ENCODE peak calls at places on chromosomes 11 and 22, in nine cellular contexts. One of them, this sample, is unnamed.

GRCh38 chr11:48078661-48079060 is 98.3 kb downstream of the PTPRJ start:
- DNase-seq in mammary epithelial cell: no peak
- DNase-seq in K562: no peak
- DNase-seq in neuronal stem cell: no peak
- DNase-seq in psoas muscle: no peak
- DNase-seq in mesendoderm: no peak
- DNase-seq in HCT116: no peak
- DNase-seq in right lobe of liver: no peak
- DNase-seq in kidney: no peak
- DNase-seq in this sample: no peak

GRCh38 chr11:3189886-3190583 is 24.9 kb upstream of the OSBPL5 start:
- DNase-seq in mammary epithelial cell: no peak
- DNase-seq in K562: no peak
- DNase-seq in neuronal stem cell: no peak
- DNase-seq in psoas muscle: no peak
- DNase-seq in mesendoderm: no peak
- DNase-seq in HCT116: no peak
- DNase-seq in right lobe of liver: no peak
- DNase-seq in kidney: no peak
- DNase-seq in this sample: no peak

GRCh38 chr11:28529540-28530410 is 421.6 kb downstream of the METTL15 start:
- DNase-seq in mammary epithelial cell: peak
- DNase-seq in K562: peak
- DNase-seq in neuronal stem cell: peak
- DNase-seq in psoas muscle: no peak
- DNase-seq in mesendoderm: peak
- DNase-seq in HCT116: peak
- DNase-seq in right lobe of liver: no peak
- DNase-seq in kidney: no peak
- DNase-seq in this sample: no peak

GRCh38 chr11:99893803-99894202 is 793.3 kb upstream of the ARHGAP42 start:
- DNase-seq in mammary epithelial cell: no peak
- DNase-seq in K562: no peak
- DNase-seq in neuronal stem cell: no peak
- DNase-seq in psoas muscle: no peak
- DNase-seq in mesendoderm: no peak
- DNase-seq in HCT116: no peak
- DNase-seq in right lobe of liver: no peak
- DNase-seq in kidney: no peak
- DNase-seq in this sample: no peak

GRCh38 chr22:46085831-46086576 is 64.3 kb upstream of the PPARA start:
- DNase-seq in mammary epithelial cell: peak
- DNase-seq in K562: peak
- DNase-seq in neuronal stem cell: no peak
- DNase-seq in psoas muscle: peak
- DNase-seq in mesendoderm: no peak
- DNase-seq in HCT116: peak
- DNase-seq in right lobe of liver: peak
- DNase-seq in kidney: peak
- DNase-seq in this sample: peak

GRCh38 chr11:61418136-61418535 is 11.6 kb downstream of the CPSF7 start:
- DNase-seq in mammary epithelial cell: peak
- DNase-seq in K562: no peak
- DNase-seq in neuronal stem cell: no peak
- DNase-seq in psoas muscle: no peak
- DNase-seq in mesendoderm: no peak
- DNase-seq in HCT116: no peak
- DNase-seq in right lobe of liver: no peak
- DNase-seq in kidney: no peak
- DNase-seq in this sample: no peak

GRCh38 chr22:29744902-29745301 is 21.9 kb downstream of the ZMAT5 start:
- DNase-seq in mammary epithelial cell: peak
- DNase-seq in K562: no peak
- DNase-seq in neuronal stem cell: no peak
- DNase-seq in psoas muscle: peak
- DNase-seq in mesendoderm: no peak
- DNase-seq in HCT116: no peak
- DNase-seq in right lobe of liver: no peak
- DNase-seq in kidney: no peak
- DNase-seq in this sample: no peak

GRCh38 chr22:33476716-33477115 is 418.5 kb upstream of the SYN3 start:
- DNase-seq in mammary epithelial cell: peak
- DNase-seq in K562: no peak
- DNase-seq in neuronal stem cell: no peak
- DNase-seq in psoas muscle: peak
- DNase-seq in mesendoderm: peak
- DNase-seq in HCT116: no peak
- DNase-seq in right lobe of liver: no peak
- DNase-seq in kidney: no peak
- DNase-seq in this sample: no peak

GRCh38 chr22:42294034-42294985 is 23.9 kb upstream of the TCF20 start:
- DNase-seq in mammary epithelial cell: peak
- DNase-seq in K562: peak
- DNase-seq in neuronal stem cell: peak
- DNase-seq in psoas muscle: no peak
- DNase-seq in mesendoderm: peak
- DNase-seq in HCT116: no peak
- DNase-seq in right lobe of liver: peak
- DNase-seq in kidney: no peak
- DNase-seq in this sample: peak

GRCh38 chr11:88818978-88819377 is 246.8 kb downstream of the GRM5 start:
- DNase-seq in mammary epithelial cell: no peak
- DNase-seq in K562: no peak
- DNase-seq in neuronal stem cell: no peak
- DNase-seq in psoas muscle: no peak
- DNase-seq in mesendoderm: no peak
- DNase-seq in HCT116: no peak
- DNase-seq in right lobe of liver: no peak
- DNase-seq in kidney: no peak
- DNase-seq in this sample: no peak

GRCh38 chr11:126006068-126006467 is 56.6 kb downstream of the CDON start:
- DNase-seq in mammary epithelial cell: no peak
- DNase-seq in K562: no peak
- DNase-seq in neuronal stem cell: no peak
- DNase-seq in psoas muscle: no peak
- DNase-seq in mesendoderm: no peak
- DNase-seq in HCT116: no peak
- DNase-seq in right lobe of liver: no peak
- DNase-seq in kidney: no peak
- DNase-seq in this sample: no peak

GRCh38 chr11:86940122-86940777 is 14.9 kb downstream of the FZD4 start:
- DNase-seq in mammary epithelial cell: no peak
- DNase-seq in K562: peak
- DNase-seq in neuronal stem cell: no peak
- DNase-seq in psoas muscle: peak
- DNase-seq in mesendoderm: peak
- DNase-seq in HCT116: no peak
- DNase-seq in right lobe of liver: no peak
- DNase-seq in kidney: no peak
- DNase-seq in this sample: no peak

GRCh38 chr11:68950268-68950667 is 30.5 kb downstream of the MRGPRD start:
- DNase-seq in mammary epithelial cell: no peak
- DNase-seq in K562: peak
- DNase-seq in neuronal stem cell: peak
- DNase-seq in psoas muscle: no peak
- DNase-seq in mesendoderm: peak
- DNase-seq in HCT116: peak
- DNase-seq in right lobe of liver: no peak
- DNase-seq in kidney: no peak
- DNase-seq in this sample: no peak

GRCh38 chr22:30606455-30607299 is at the start of gene TCN2:
- DNase-seq in mammary epithelial cell: peak
- DNase-seq in K562: peak
- DNase-seq in neuronal stem cell: peak
- DNase-seq in psoas muscle: peak
- DNase-seq in mesendoderm: peak
- DNase-seq in HCT116: no peak
- DNase-seq in right lobe of liver: peak
- DNase-seq in kidney: peak
- DNase-seq in this sample: peak

GRCh38 chr11:26823963-26824362 is 102.1 kb upstream of the SLC5A12 start:
- DNase-seq in mammary epithelial cell: peak
- DNase-seq in K562: no peak
- DNase-seq in neuronal stem cell: no peak
- DNase-seq in psoas muscle: no peak
- DNase-seq in mesendoderm: peak
- DNase-seq in HCT116: no peak
- DNase-seq in right lobe of liver: no peak
- DNase-seq in kidney: no peak
- DNase-seq in this sample: no peak

GRCh38 chr11:198236-198806 is 5.4 kb downstream of the SCGB1C1 start:
- DNase-seq in mammary epithelial cell: no peak
- DNase-seq in K562: no peak
- DNase-seq in neuronal stem cell: no peak
- DNase-seq in psoas muscle: no peak
- DNase-seq in mesendoderm: no peak
- DNase-seq in HCT116: no peak
- DNase-seq in right lobe of liver: peak
- DNase-seq in kidney: peak
- DNase-seq in this sample: no peak

DNA sequence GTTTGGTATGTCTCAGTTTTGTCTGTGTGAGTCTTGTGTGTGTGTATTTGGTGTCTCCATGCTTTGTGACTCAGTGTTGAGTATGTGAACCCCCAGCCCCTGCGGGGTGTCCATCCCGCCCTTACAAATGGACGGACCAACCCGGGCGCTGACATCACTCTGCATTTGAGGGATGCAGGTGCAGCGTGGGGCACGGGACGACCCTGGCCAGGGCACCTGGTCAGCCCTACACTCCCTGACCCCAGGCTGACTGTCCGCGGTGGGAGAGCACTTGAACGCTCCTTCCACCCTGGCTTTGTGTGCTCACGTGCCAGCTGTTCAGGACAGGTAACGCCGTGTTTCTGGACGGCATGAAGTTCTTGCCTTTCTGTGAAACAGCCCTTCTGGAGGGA is 369.0 kb downstream of the BRD1 start:
- DNase-seq in mammary epithelial cell: no peak
- DNase-seq in K562: no peak
- DNase-seq in neuronal stem cell: no peak
- DNase-seq in psoas muscle: no peak
- DNase-seq in mesendoderm: no peak
- DNase-seq in HCT116: no peak
- DNase-seq in right lobe of liver: no peak
- DNase-seq in kidney: no peak
- DNase-seq in this sample: no peak
- H3K4me3 ChIP-seq in mammary epithelial cell: no peak
- H3K4me3 ChIP-seq in K562: no peak
- H3K4me3 ChIP-seq in neuronal stem cell: no peak
- H3K4me3 ChIP-seq in psoas muscle: no peak
- H3K4me3 ChIP-seq in mesendoderm: no peak
- H3K4me3 ChIP-seq in HCT116: no peak
- H3K4me3 ChIP-seq in right lobe of liver: no peak
- H3K4me3 ChIP-seq in kidney: no peak
- H3K4me3 ChIP-seq in this sample: no peak

DNA sequence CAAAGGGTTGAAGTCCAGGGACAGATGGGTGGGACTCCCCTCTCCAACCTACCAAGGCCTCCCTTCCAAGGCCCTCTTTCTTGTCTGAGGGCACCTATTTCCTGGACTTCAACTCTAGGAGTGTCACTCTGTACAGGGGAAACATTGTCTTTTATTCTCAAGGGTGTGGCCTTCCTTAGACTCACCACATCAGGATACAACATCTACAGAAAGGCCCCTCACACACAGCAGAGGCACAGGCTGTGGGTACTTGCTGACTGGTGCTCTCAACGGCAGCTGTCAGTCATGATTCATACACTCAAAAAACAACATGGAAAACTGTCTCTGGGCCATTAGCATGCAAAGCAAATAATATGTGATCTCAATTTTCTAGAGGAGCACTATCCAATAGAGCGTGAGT is 78.0 kb downstream of the RCN1 start:
- DNase-seq in mammary epithelial cell: no peak
- DNase-seq in K562: no peak
- DNase-seq in neuronal stem cell: no peak
- DNase-seq in psoas muscle: no peak
- DNase-seq in mesendoderm: no peak
- DNase-seq in HCT116: no peak
- DNase-seq in right lobe of liver: no peak
- DNase-seq in kidney: no peak
- DNase-seq in this sample: no peak
- H3K4me3 ChIP-seq in mammary epithelial cell: no peak
- H3K4me3 ChIP-seq in K562: no peak
- H3K4me3 ChIP-seq in neuronal stem cell: no peak
- H3K4me3 ChIP-seq in psoas muscle: no peak
- H3K4me3 ChIP-seq in mesendoderm: no peak
- H3K4me3 ChIP-seq in HCT116: no peak
- H3K4me3 ChIP-seq in right lobe of liver: no peak
- H3K4me3 ChIP-seq in kidney: no peak
- H3K4me3 ChIP-seq in this sample: no peak

DNA sequence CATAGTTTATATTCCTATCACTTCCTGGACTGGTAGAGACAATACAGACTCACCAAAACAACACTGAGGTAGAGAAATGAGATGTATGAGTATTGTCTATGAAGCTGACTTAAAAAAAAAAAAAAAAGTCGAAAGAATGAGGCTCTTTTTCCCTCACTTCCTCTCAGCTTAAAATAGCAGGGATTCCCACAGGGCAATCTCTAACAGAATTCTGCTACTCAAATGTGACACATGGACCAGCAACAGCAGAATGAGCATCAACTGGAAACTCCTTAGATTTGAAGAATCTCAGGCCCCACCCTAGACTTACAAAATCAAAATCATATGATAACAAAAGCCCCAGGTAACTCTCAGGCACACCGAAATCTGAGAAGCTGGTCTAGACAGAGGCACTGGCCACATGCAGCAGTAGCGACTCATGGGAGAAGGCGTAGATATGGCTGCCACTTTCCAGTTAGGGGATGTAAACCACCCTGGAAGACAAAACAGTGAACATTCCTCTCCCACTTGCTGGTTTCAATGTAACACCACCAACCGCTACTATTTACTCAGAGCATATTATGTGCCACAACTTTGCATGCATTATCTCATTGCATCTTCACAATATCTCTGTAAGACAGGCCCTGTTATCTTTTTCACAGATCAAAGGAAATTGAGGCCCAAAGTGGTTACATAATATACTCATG is 128.0 kb downstream of the RBFOX2 start:
- DNase-seq in mammary epithelial cell: peak
- DNase-seq in K562: no peak
- DNase-seq in neuronal stem cell: no peak
- DNase-seq in psoas muscle: no peak
- DNase-seq in mesendoderm: peak
- DNase-seq in HCT116: peak
- DNase-seq in right lobe of liver: no peak
- DNase-seq in kidney: no peak
- DNase-seq in this sample: no peak
- H3K4me3 ChIP-seq in mammary epithelial cell: no peak
- H3K4me3 ChIP-seq in K562: no peak
- H3K4me3 ChIP-seq in neuronal stem cell: no peak
- H3K4me3 ChIP-seq in psoas muscle: no peak
- H3K4me3 ChIP-seq in mesendoderm: no peak
- H3K4me3 ChIP-seq in HCT116: no peak
- H3K4me3 ChIP-seq in right lobe of liver: no peak
- H3K4me3 ChIP-seq in kidney: no peak
- H3K4me3 ChIP-seq in this sample: no peak

DNA sequence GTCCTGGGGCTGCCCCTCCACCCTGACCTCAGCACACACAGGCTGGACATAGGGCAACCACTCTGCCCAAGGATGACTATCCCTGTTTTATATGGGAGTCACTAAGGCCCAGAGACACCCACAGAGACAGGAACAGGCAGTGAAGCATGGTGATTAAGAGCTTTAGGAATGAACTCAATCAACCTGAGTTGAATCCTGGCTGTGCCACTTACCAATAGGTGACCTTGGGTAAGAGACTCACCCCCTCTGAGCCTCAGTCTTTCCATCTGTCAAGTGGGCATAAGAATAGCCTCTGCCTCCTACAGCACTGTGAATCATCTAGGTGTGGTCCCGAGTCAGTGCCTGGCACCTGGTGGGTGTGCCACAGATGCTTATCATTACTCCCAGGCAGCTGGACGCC is 6.8 kb downstream of the CRYBB1 start:
- DNase-seq in mammary epithelial cell: peak
- DNase-seq in K562: peak
- DNase-seq in neuronal stem cell: no peak
- DNase-seq in psoas muscle: no peak
- DNase-seq in mesendoderm: no peak
- DNase-seq in HCT116: no peak
- DNase-seq in right lobe of liver: no peak
- DNase-seq in kidney: no peak
- DNase-seq in this sample: no peak
- H3K4me3 ChIP-seq in mammary epithelial cell: no peak
- H3K4me3 ChIP-seq in K562: no peak
- H3K4me3 ChIP-seq in neuronal stem cell: no peak
- H3K4me3 ChIP-seq in psoas muscle: no peak
- H3K4me3 ChIP-seq in mesendoderm: no peak
- H3K4me3 ChIP-seq in HCT116: no peak
- H3K4me3 ChIP-seq in right lobe of liver: no peak
- H3K4me3 ChIP-seq in kidney: no peak
- H3K4me3 ChIP-seq in this sample: no peak